ENCODE peak calls at places on chromosomes 13 and 19, in five cellular contexts. One of them, this sample, is unnamed.

GRCh38 chr19:16898306-16899015 is 9.7 kb downstream of the F2RL3 start:
- DNase-seq in heart right ventricle: no peak
- DNase-seq in iris pigment epithelial cell: no peak
- DNase-seq in nucleus accumbens: no peak
- DNase-seq in uterus: no peak
- DNase-seq in this sample: no peak

GRCh38 chr19:10811391-10812111 is 24.5 kb downstream of the TMED1 start:
- DNase-seq in heart right ventricle: no peak
- DNase-seq in iris pigment epithelial cell: no peak
- DNase-seq in nucleus accumbens: no peak
- DNase-seq in uterus: no peak
- DNase-seq in this sample: no peak

GRCh38 chr19:43774103-43774939 is 6.5 kb downstream of the KCNN4 start:
- DNase-seq in heart right ventricle: peak; percentile 59
- DNase-seq in iris pigment epithelial cell: peak; percentile 84
- DNase-seq in nucleus accumbens: peak; percentile 11
- DNase-seq in uterus: peak; percentile 45
- DNase-seq in this sample: peak; percentile 72

GRCh38 chr13:112724788-112725345 is 35.0 kb downstream of the ATP11A start:
- DNase-seq in heart right ventricle: no peak
- DNase-seq in iris pigment epithelial cell: no peak
- DNase-seq in nucleus accumbens: no peak
- DNase-seq in uterus: no peak
- DNase-seq in this sample: no peak

GRCh38 chr19:57664269-57665127 is 4.2 kb upstream of the ZSCAN4 start:
- DNase-seq in heart right ventricle: peak; percentile 40
- DNase-seq in iris pigment epithelial cell: peak; percentile 38
- DNase-seq in nucleus accumbens: peak; percentile 47
- DNase-seq in uterus: peak; percentile 24
- DNase-seq in this sample: peak; percentile 67

GRCh38 chr19:3080281-3080680 is 13.9 kb upstream of the GNA11 start:
- DNase-seq in heart right ventricle: no peak
- DNase-seq in iris pigment epithelial cell: peak; percentile 78
- DNase-seq in nucleus accumbens: no peak
- DNase-seq in uterus: no peak
- DNase-seq in this sample: peak; percentile 82

GRCh38 chr19:41195675-41196497 is 2.9 kb downstream of the CYP2S1 start:
- DNase-seq in heart right ventricle: no peak
- DNase-seq in iris pigment epithelial cell: peak; percentile 57
- DNase-seq in nucleus accumbens: no peak
- DNase-seq in uterus: no peak
- DNase-seq in this sample: no peak

GRCh38 chr19:3687774-3688706 is 12.2 kb downstream of the PIP5K1C start:
- DNase-seq in heart right ventricle: no peak
- DNase-seq in iris pigment epithelial cell: no peak
- DNase-seq in nucleus accumbens: no peak
- DNase-seq in uterus: peak; percentile 21
- DNase-seq in this sample: no peak

GRCh38 chr13:92390217-92390616 is 836.4 kb upstream of the GPC6 start:
- DNase-seq in heart right ventricle: no peak
- DNase-seq in iris pigment epithelial cell: no peak
- DNase-seq in nucleus accumbens: no peak
- DNase-seq in uterus: no peak
- DNase-seq in this sample: no peak

GRCh38 chr13:27857271-27857670 is 62.5 kb upstream of the PDX1 start:
- DNase-seq in heart right ventricle: no peak
- DNase-seq in iris pigment epithelial cell: no peak
- DNase-seq in nucleus accumbens: no peak
- DNase-seq in uterus: no peak
- DNase-seq in this sample: no peak